ENCODE peak calls at places on chromosomes 16 and 17, in five cellular contexts. L is sigmoid colon, K is A549, T is H9, J is EL. I is an unnamed sample.

GRCh38 chr17:31279401-31279800 is 17.6 kb downstream of the OMG start:
- DNase-seq in L (no peak), K (no peak), T (no peak), J (no peak), I (no peak)

GRCh38 chr17:11980813-11981212 is 16.5 kb downstream of the ZNF18 start:
- DNase-seq in L (no peak), K (no peak), T (no peak), J (peak), I (no peak)

GRCh38 chr16:21023509-21024202 is 123.1 kb downstream of the LYRM1 start:
- DNase-seq in L (no peak), K (no peak), T (no peak), J (no peak), I (no peak)

GRCh38 chr16:9415588-9415987 is 324.1 kb downstream of the HAPSTR1 start:
- DNase-seq in L (no peak), K (no peak), T (peak), J (no peak), I (no peak)

GRCh38 chr16:20064931-20065330 is 8.8 kb downstream of the GPR139 start:
- DNase-seq in L (no peak), K (no peak), T (no peak), J (no peak), I (no peak)

GRCh38 chr17:79561486-79562116 is 49.2 kb downstream of the RBFOX3 start:
- DNase-seq in L (peak), K (no peak), T (no peak), J (no peak), I (no peak)

GRCh38 chr17:70106551-70106950 is 31.5 kb downstream of the KCNJ16 start:
- DNase-seq in L (no peak), K (no peak), T (no peak), J (no peak), I (no peak)

GRCh38 chr17:17748179-17748578 is 66.9 kb downstream of the RAI1 start:
- DNase-seq in L (no peak), K (no peak), T (no peak), J (no peak), I (no peak)

GRCh38 chr17:9839433-9839832 is 13.7 kb downstream of the GLP2R start:
- DNase-seq in L (no peak), K (peak), T (peak), J (peak), I (no peak)

GRCh38 chr17:42153919-42154491 is 784 bp downstream of the RAB5C start:
- DNase-seq in L (no peak), K (no peak), T (no peak), J (peak), I (no peak)

GRCh38 chr17:31525801-31526549 is 134.5 kb downstream of the RAB11FIP4 start:
- DNase-seq in L (no peak), K (peak), T (peak), J (peak), I (peak)

GRCh38 chr16:79754081-79754872 is 153.7 kb upstream of the MAF start:
- DNase-seq in L (no peak), K (no peak), T (no peak), J (no peak), I (no peak)

GRCh38 chr16:22325598-22326368 is 28.6 kb downstream of the POLR3E start:
- DNase-seq in L (no peak), K (no peak), T (no peak), J (no peak), I (no peak)

GRCh38 chr17:66747561-66748275 is 87.2 kb upstream of the CACNG5 start:
- DNase-seq in L (peak), K (no peak), T (no peak), J (peak), I (no peak)

GRCh38 chr16:87295661-87296531 is 21.3 kb downstream of the C16orf95 start:
- DNase-seq in L (no peak), K (no peak), T (no peak), J (no peak), I (no peak)

GRCh38 chr16:27678955-27679354 is 129.0 kb downstream of the KATNIP start:
- DNase-seq in L (no peak), K (no peak), T (no peak), J (no peak), I (no peak)

GRCh38 chr17:45288825-45289224 is 26.9 kb upstream of the SPATA32 start:
- DNase-seq in L (peak), K (no peak), T (no peak), J (no peak), I (no peak)

GRCh38 chr17:77436058-77436442 is 295.3 kb downstream of the SEC14L1 start:
- DNase-seq in L (no peak), K (no peak), T (peak), J (no peak), I (peak)

GRCh38 chr16:30669026-30670000 is 11.1 kb downstream of the FBRS start:
- DNase-seq in L (no peak), K (no peak), T (no peak), J (no peak), I (no peak)

GRCh38 chr17:17494499-17495447 is 1.4 kb downstream of the RASD1 start:
- DNase-seq in L (peak), K (no peak), T (peak), J (peak), I (peak)

GRCh38 chr16:27839419-27839818 is 224.1 kb downstream of the GSG1L start:
- DNase-seq in L (no peak), K (no peak), T (peak), J (peak), I (no peak)

GRCh38 chr17:14209215-14209614 is 27.4 kb downstream of the CDRT15 start:
- DNase-seq in L (no peak), K (no peak), T (no peak), J (no peak), I (no peak)

GRCh38 chr17:4998027-4998665 is 396 bp downstream of the KIF1C start:
- DNase-seq in L (peak), K (peak), T (peak), J (no peak), I (no peak)

GRCh38 chr17:47857551-47858410 is 6.8 kb upstream of the SP6 start:
- DNase-seq in L (no peak), K (no peak), T (peak), J (no peak), I (no peak)

GRCh38 chr17:17719966-17720543 is 38.8 kb downstream of the RAI1 start:
- DNase-seq in L (no peak), K (no peak), T (no peak), J (no peak), I (no peak)

GRCh38 chr17:50549969-50550368 is 3.0 kb downstream of the SPATA20 start:
- DNase-seq in L (no peak), K (no peak), T (no peak), J (no peak), I (no peak)

GRCh38 chr17:63697341-63698286 is 2.3 kb downstream of the LIMD2 start:
- DNase-seq in L (no peak), K (peak), T (peak), J (peak), I (peak)

GRCh38 chr16:51641191-51641765 is 490.2 kb upstream of the SALL1 start:
- DNase-seq in L (no peak), K (no peak), T (no peak), J (no peak), I (no peak)

GRCh38 chr17:39461911-39462641 is 790 bp downstream of the CDK12 start:
- DNase-seq in L (no peak), K (no peak), T (peak), J (no peak), I (no peak)